ENCODE peak calls at places on chromosomes 3 and 15, in nine cellular contexts. One of them, this sample, is unnamed. For H3K36me3, the result is how much of the 10 kb centered on the place peaks cover.

GRCh38 chr3:58093573-58094195 is 85.5 kb downstream of the FLNB start:
- DNase-seq in SJSA1: peak
- DNase-seq in heart left ventricle: no peak
- DNase-seq in A673: no peak
- DNase-seq in osteoblast: peak
- DNase-seq in left ventricle myocardium inferior: no peak
- DNase-seq in sigmoid colon: peak
- DNase-seq in OCI-LY7: no peak
- DNase-seq in ascending aorta: no peak
- DNase-seq in this sample: no peak

GRCh38 chr15:68262514-68263356 is 14.8 kb upstream of the FEM1B start:
- DNase-seq in SJSA1: no peak
- DNase-seq in heart left ventricle: no peak
- DNase-seq in A673: no peak
- DNase-seq in osteoblast: no peak
- DNase-seq in left ventricle myocardium inferior: no peak
- DNase-seq in sigmoid colon: no peak
- DNase-seq in OCI-LY7: no peak
- DNase-seq in ascending aorta: no peak
- DNase-seq in this sample: no peak

GRCh38 chr3:100030346-100030745 is 84.0 kb downstream of the FILIP1L start:
- DNase-seq in SJSA1: no peak
- DNase-seq in heart left ventricle: no peak
- DNase-seq in A673: no peak
- DNase-seq in osteoblast: no peak
- DNase-seq in left ventricle myocardium inferior: no peak
- DNase-seq in sigmoid colon: no peak
- DNase-seq in OCI-LY7: no peak
- DNase-seq in ascending aorta: no peak
- DNase-seq in this sample: no peak

GRCh38 chr15:97745481-97746071 is 214.9 kb upstream of the ARRDC4 start:
- DNase-seq in SJSA1: no peak
- DNase-seq in heart left ventricle: no peak
- DNase-seq in A673: peak
- DNase-seq in osteoblast: no peak
- DNase-seq in left ventricle myocardium inferior: no peak
- DNase-seq in sigmoid colon: no peak
- DNase-seq in OCI-LY7: peak
- DNase-seq in ascending aorta: no peak
- DNase-seq in this sample: peak

GRCh38 chr15:68000754-68001153 is 53.4 kb upstream of the PIAS1 start:
- DNase-seq in SJSA1: no peak
- DNase-seq in heart left ventricle: no peak
- DNase-seq in A673: no peak
- DNase-seq in osteoblast: no peak
- DNase-seq in left ventricle myocardium inferior: no peak
- DNase-seq in sigmoid colon: no peak
- DNase-seq in OCI-LY7: no peak
- DNase-seq in ascending aorta: no peak
- DNase-seq in this sample: no peak

GRCh38 chr3:147333098-147333497 is 73.2 kb downstream of the ZIC4 start:
- DNase-seq in SJSA1: no peak
- DNase-seq in heart left ventricle: no peak
- DNase-seq in A673: no peak
- DNase-seq in osteoblast: no peak
- DNase-seq in left ventricle myocardium inferior: no peak
- DNase-seq in sigmoid colon: no peak
- DNase-seq in OCI-LY7: no peak
- DNase-seq in ascending aorta: no peak
- DNase-seq in this sample: no peak

GRCh38 chr15:88568589-88568988 is 22.1 kb upstream of the DET1 start:
- DNase-seq in SJSA1: no peak
- DNase-seq in heart left ventricle: no peak
- DNase-seq in A673: no peak
- DNase-seq in osteoblast: no peak
- DNase-seq in left ventricle myocardium inferior: no peak
- DNase-seq in sigmoid colon: no peak
- DNase-seq in OCI-LY7: no peak
- DNase-seq in ascending aorta: no peak
- DNase-seq in this sample: no peak

GRCh38 chr3:31839144-31839917 is 141.7 kb downstream of the OSBPL10 start:
- DNase-seq in SJSA1: no peak
- DNase-seq in heart left ventricle: no peak
- DNase-seq in A673: no peak
- DNase-seq in osteoblast: no peak
- DNase-seq in left ventricle myocardium inferior: no peak
- DNase-seq in sigmoid colon: no peak
- DNase-seq in OCI-LY7: no peak
- DNase-seq in ascending aorta: no peak
- DNase-seq in this sample: no peak

GRCh38 chr15:68431792-68432401 is at the start of gene ITGA11:
- DNase-seq in SJSA1: peak
- DNase-seq in heart left ventricle: peak
- DNase-seq in A673: peak
- DNase-seq in osteoblast: peak
- DNase-seq in left ventricle myocardium inferior: peak
- DNase-seq in sigmoid colon: peak
- DNase-seq in OCI-LY7: no peak
- DNase-seq in ascending aorta: no peak
- DNase-seq in this sample: peak

GRCh38 chr15:44712108-44713005 is 1.0 kb downstream of the B2M start:
- DNase-seq in SJSA1: peak
- DNase-seq in heart left ventricle: peak
- DNase-seq in A673: peak
- DNase-seq in osteoblast: peak
- DNase-seq in left ventricle myocardium inferior: peak
- DNase-seq in sigmoid colon: peak
- DNase-seq in OCI-LY7: peak
- DNase-seq in ascending aorta: peak
- DNase-seq in this sample: peak

GRCh38 chr15:81265256-81265943 is 58.5 kb downstream of the STARD5 start:
- DNase-seq in SJSA1: no peak
- DNase-seq in heart left ventricle: no peak
- DNase-seq in A673: no peak
- DNase-seq in osteoblast: no peak
- DNase-seq in left ventricle myocardium inferior: no peak
- DNase-seq in sigmoid colon: no peak
- DNase-seq in OCI-LY7: peak
- DNase-seq in ascending aorta: no peak
- DNase-seq in this sample: no peak

GRCh38 chr3:127970966-127971592 is 56.0 kb downstream of the KBTBD12 start:
- DNase-seq in SJSA1: peak
- DNase-seq in heart left ventricle: no peak
- DNase-seq in A673: peak
- DNase-seq in osteoblast: no peak
- DNase-seq in left ventricle myocardium inferior: no peak
- DNase-seq in sigmoid colon: no peak
- DNase-seq in OCI-LY7: peak
- DNase-seq in ascending aorta: no peak
- DNase-seq in this sample: peak

GRCh38 chr15:50907866-50908208 is 646 bp upstream of the AP4E1 start:
- DNase-seq in SJSA1: no peak
- DNase-seq in heart left ventricle: peak
- DNase-seq in A673: peak
- DNase-seq in osteoblast: peak
- DNase-seq in left ventricle myocardium inferior: no peak
- DNase-seq in sigmoid colon: no peak
- DNase-seq in OCI-LY7: peak
- DNase-seq in ascending aorta: no peak
- DNase-seq in this sample: no peak

GRCh38 chr3:99651561-99651960 is 13.2 kb downstream of the COL8A1 start:
- DNase-seq in SJSA1: peak
- DNase-seq in heart left ventricle: no peak
- DNase-seq in A673: no peak
- DNase-seq in osteoblast: no peak
- DNase-seq in left ventricle myocardium inferior: no peak
- DNase-seq in sigmoid colon: peak
- DNase-seq in OCI-LY7: no peak
- DNase-seq in ascending aorta: no peak
- DNase-seq in this sample: no peak

GRCh38 chr3:71101581-71101980 is 481.9 kb downstream of the FOXP1 start:
- DNase-seq in SJSA1: no peak
- DNase-seq in heart left ventricle: no peak
- DNase-seq in A673: no peak
- DNase-seq in osteoblast: peak
- DNase-seq in left ventricle myocardium inferior: no peak
- DNase-seq in sigmoid colon: no peak
- DNase-seq in OCI-LY7: no peak
- DNase-seq in ascending aorta: no peak
- DNase-seq in this sample: no peak

GRCh38 chr15:65595960-65596359 is 15.0 kb downstream of the INTS14 start:
- DNase-seq in SJSA1: no peak
- DNase-seq in heart left ventricle: no peak
- DNase-seq in A673: no peak
- DNase-seq in osteoblast: peak
- DNase-seq in left ventricle myocardium inferior: no peak
- DNase-seq in sigmoid colon: no peak
- DNase-seq in OCI-LY7: peak
- DNase-seq in ascending aorta: no peak
- DNase-seq in this sample: peak

GRCh38 chr3:15505412-15506165 is 15.9 kb downstream of the COLQ start:
- DNase-seq in SJSA1: no peak
- DNase-seq in heart left ventricle: no peak
- DNase-seq in A673: no peak
- DNase-seq in osteoblast: no peak
- DNase-seq in left ventricle myocardium inferior: no peak
- DNase-seq in sigmoid colon: no peak
- DNase-seq in OCI-LY7: no peak
- DNase-seq in ascending aorta: no peak
- DNase-seq in this sample: peak

DNA sequence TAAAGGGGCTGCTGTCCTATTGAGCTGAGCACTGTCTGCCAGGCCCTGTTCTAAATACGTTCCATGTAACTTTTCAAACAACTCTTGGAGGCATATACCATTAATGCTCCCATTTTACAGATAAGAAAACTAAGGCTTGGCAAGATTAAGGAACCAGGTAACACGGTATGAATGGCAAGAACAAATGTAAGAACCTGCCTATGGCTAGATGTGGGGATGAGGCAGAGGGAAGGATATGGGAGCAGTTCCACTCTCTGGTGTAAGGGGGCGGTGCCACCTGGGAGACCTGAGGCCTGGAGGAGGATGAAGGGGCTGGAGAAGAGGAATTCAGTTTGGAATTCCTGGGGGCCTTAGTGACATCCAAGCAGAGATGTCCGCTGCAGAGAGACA is 3.8 kb upstream of the LMAN1L start:
- DNase-seq in SJSA1: no peak
- DNase-seq in heart left ventricle: no peak
- DNase-seq in A673: no peak
- DNase-seq in osteoblast: peak
- DNase-seq in left ventricle myocardium inferior: no peak
- DNase-seq in sigmoid colon: no peak
- DNase-seq in OCI-LY7: no peak
- DNase-seq in ascending aorta: no peak
- DNase-seq in this sample: no peak
- H3K4me3 ChIP-seq in SJSA1: no peak
- H3K4me3 ChIP-seq in heart left ventricle: no peak
- H3K4me3 ChIP-seq in A673: no peak
- H3K4me3 ChIP-seq in osteoblast: no peak
- H3K4me3 ChIP-seq in left ventricle myocardium inferior: no peak
- H3K4me3 ChIP-seq in sigmoid colon: no peak
- H3K4me3 ChIP-seq in OCI-LY7: no peak
- H3K4me3 ChIP-seq in ascending aorta: no peak
- H3K4me3 ChIP-seq in this sample: no peak

DNA sequence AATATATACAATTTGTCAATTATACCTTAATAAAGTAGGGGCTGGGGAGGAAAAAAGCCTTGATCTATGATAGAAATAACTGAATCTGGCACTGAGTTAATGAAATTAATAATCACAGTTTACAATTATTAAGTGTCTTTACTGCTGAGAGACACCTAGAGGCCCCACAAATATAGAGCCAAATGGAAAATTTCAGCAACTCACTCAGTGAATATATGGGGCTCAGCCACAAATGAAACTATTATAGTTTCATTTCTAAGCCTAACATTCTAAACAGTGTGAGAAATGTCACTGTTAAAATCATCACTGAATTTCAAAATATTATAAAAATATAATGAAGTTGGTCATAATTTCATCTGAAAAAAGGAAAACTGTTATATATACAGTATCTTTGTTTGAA is 40.3 kb downstream of the GNB4 start:
- DNase-seq in SJSA1: no peak
- DNase-seq in heart left ventricle: no peak
- DNase-seq in A673: no peak
- DNase-seq in osteoblast: no peak
- DNase-seq in left ventricle myocardium inferior: no peak
- DNase-seq in sigmoid colon: no peak
- DNase-seq in OCI-LY7: no peak
- DNase-seq in ascending aorta: no peak
- DNase-seq in this sample: no peak
- H3K36me3 ChIP-seq in SJSA1: under half
- H3K36me3 ChIP-seq in heart left ventricle: half or more
- H3K36me3 ChIP-seq in A673: under half
- H3K36me3 ChIP-seq in osteoblast: under half
- H3K36me3 ChIP-seq in left ventricle myocardium inferior: under half
- H3K36me3 ChIP-seq in sigmoid colon: half or more
- H3K36me3 ChIP-seq in OCI-LY7: under half
- H3K36me3 ChIP-seq in ascending aorta: under half
- H3K36me3 ChIP-seq in this sample: under half

GRCh38 chr15:42270551-42270950 is 2.5 kb upstream of the GANC start:
- DNase-seq in SJSA1: no peak
- DNase-seq in heart left ventricle: no peak
- DNase-seq in A673: no peak
- DNase-seq in osteoblast: no peak
- DNase-seq in left ventricle myocardium inferior: no peak
- DNase-seq in sigmoid colon: no peak
- DNase-seq in OCI-LY7: no peak
- DNase-seq in ascending aorta: no peak
- DNase-seq in this sample: no peak
- H3K4me3 ChIP-seq in SJSA1: no peak
- H3K4me3 ChIP-seq in heart left ventricle: no peak
- H3K4me3 ChIP-seq in A673: no peak
- H3K4me3 ChIP-seq in osteoblast: no peak
- H3K4me3 ChIP-seq in left ventricle myocardium inferior: no peak
- H3K4me3 ChIP-seq in sigmoid colon: no peak
- H3K4me3 ChIP-seq in OCI-LY7: peak
- H3K4me3 ChIP-seq in ascending aorta: no peak
- H3K4me3 ChIP-seq in this sample: no peak

DNA sequence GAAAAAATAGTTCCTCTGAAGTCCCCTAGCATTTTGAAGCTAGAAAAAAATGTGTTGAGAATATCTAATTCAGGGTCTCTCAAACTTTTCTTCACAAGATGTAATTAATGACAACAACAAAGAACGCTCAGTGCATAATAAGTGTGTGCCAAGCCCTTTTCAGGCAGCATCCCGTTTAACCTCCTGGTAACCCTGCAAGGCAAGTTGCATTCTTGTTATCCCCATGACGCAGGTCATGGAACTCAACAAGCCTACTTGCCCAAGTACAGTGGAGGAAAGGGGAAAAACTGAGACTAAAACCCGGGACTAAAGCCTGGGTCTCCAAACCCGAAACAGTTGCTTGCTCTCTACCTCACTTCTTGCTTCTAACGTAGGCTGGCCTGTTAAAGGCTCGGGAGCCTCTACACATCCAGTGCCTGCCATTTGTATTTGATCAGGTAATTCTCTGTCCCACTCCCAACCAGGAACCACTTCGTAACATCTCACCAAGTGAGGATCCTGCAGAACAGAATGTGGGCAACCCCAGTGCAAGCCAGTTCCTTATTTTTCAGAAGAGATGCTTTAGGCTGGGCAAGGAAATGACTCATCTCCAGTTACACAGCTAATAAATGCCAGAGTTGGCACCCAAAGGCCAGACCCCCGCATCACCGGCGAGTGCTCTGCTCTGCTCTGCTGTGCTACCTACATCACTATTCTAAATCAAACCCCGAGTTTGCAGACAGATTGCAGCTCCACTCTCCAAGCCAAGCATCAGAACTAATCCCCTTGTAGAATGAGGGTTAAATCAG is 28.3 kb downstream of the LMCD1 start:
- DNase-seq in SJSA1: no peak
- DNase-seq in heart left ventricle: no peak
- DNase-seq in A673: peak
- DNase-seq in osteoblast: no peak
- DNase-seq in left ventricle myocardium inferior: no peak
- DNase-seq in sigmoid colon: no peak
- DNase-seq in OCI-LY7: no peak
- DNase-seq in ascending aorta: no peak
- DNase-seq in this sample: peak
- H3K36me3 ChIP-seq in SJSA1: under half
- H3K36me3 ChIP-seq in heart left ventricle: under half
- H3K36me3 ChIP-seq in A673: under half
- H3K36me3 ChIP-seq in osteoblast: half or more
- H3K36me3 ChIP-seq in left ventricle myocardium inferior: under half
- H3K36me3 ChIP-seq in sigmoid colon: under half
- H3K36me3 ChIP-seq in OCI-LY7: under half
- H3K36me3 ChIP-seq in ascending aorta: half or more
- H3K36me3 ChIP-seq in this sample: under half

This sample was measured in BE2C.